ENCODE peak calls at places on chromosomes 11 and 22, in nine cellular contexts. D is ureter, S is NCI-H460, R is Ammon's horn, L is EH, Q is NCI-H1105, C is T-helper 17 cell, F is mesendoderm, H is mesenteric fat pad. I is an unnamed sample.
A peak's percentile ranks its signal among the peaks of the same experiment; 100 is the strongest.

GRCh38 chr11:60989108-60989650 is 17.7 kb downstream of the CD6 start:
- DNase-seq in H (no peak), F (no peak), C (no peak), D (no peak), S (no peak), L (no peak), Q (no peak), R (no peak), I (no peak)

GRCh38 chr11:126917531-126918204 is 82.9 kb downstream of the KIRREL3 start:
- DNase-seq in S (no peak), R (peak; percentile 77), C (no peak), F (peak; percentile 78), Q (no peak), H (no peak), L (peak; percentile 100), D (no peak), I (peak; percentile 99)

GRCh38 chr11:35675901-35676610 is 13.5 kb downstream of the TRIM44 start:
- DNase-seq in Q (no peak), S (no peak), R (peak; percentile 20), D (no peak), C (no peak), H (no peak), L (no peak), F (no peak), I (no peak)

GRCh38 chr11:72591785-72592490 is 82.3 kb downstream of the PDE2A start:
- DNase-seq in F (no peak), R (peak; percentile 71), S (no peak), C (no peak), D (no peak), L (no peak), Q (peak; percentile 46), H (no peak), I (no peak)

GRCh38 chr22:37228106-37229011 is 15.7 kb downstream of the RAC2 start:
- DNase-seq in D (no peak), F (no peak), H (no peak), R (peak; percentile 65), Q (no peak), C (peak; percentile 5), L (peak; percentile 84), S (no peak), I (peak; percentile 84)

GRCh38 chr11:44298862-44299261 is 11.1 kb downstream of the ALX4 start:
- DNase-seq in F (no peak), Q (no peak), L (no peak), H (no peak), S (no peak), R (no peak), D (no peak), C (no peak), I (no peak)

GRCh38 chr11:119590651-119591308 is 138.2 kb downstream of the NECTIN1 start:
- DNase-seq in S (no peak), R (no peak), C (no peak), D (no peak), H (no peak), Q (no peak), F (peak; percentile 91), L (no peak), I (peak; percentile 98)

GRCh38 chr11:113885897-113886296 is 10.5 kb upstream of the USP28 start:
- DNase-seq in C (no peak), L (no peak), H (no peak), R (no peak), D (no peak), Q (no peak), F (peak; percentile 73), S (no peak), I (peak; percentile 85)